ENCODE peak calls at places on chromosomes 1 and 21, in four cellular contexts. M is bronchial epithelial cell, B is tibial artery, D is left ventricle myocardium inferior. A is an unnamed sample.

GRCh38 chr1:38736399-38736798 is 123.2 kb downstream of the RRAGC start:
- DNase-seq in M (no peak), B (no peak), D (no peak), A (no peak)

GRCh38 chr1:10510520-10511493 is 36.1 kb downstream of the PEX14 start:
- DNase-seq in M (peak; percentile 96), B (no peak), D (no peak), A (peak; percentile 53)

GRCh38 chr1:195948123-195948895 is 659.9 kb downstream of the KCNT2 start:
- DNase-seq in D (no peak), B (no peak), M (no peak), A (no peak)

GRCh38 chr1:94296018-94296417 is 58.6 kb upstream of the ARHGAP29 start:
- DNase-seq in D (no peak), M (peak; percentile 45), B (no peak), A (no peak)

GRCh38 chr21:43834146-43834905 is 30.7 kb upstream of the AGPAT3 start:
- DNase-seq in B (no peak), M (no peak), D (no peak), A (peak; percentile 68)

GRCh38 chr1:26283226-26283853 is 3.5 kb downstream of the SH3BGRL3 start:
- DNase-seq in D (no peak), B (no peak), M (peak; percentile 13), A (no peak)

GRCh38 chr1:236484310-236484971 is 39.3 kb upstream of the LGALS8 start:
- DNase-seq in M (no peak), B (no peak), D (no peak), A (no peak)

GRCh38 chr21:32990666-32991065 is 35.1 kb upstream of the OLIG2 start:
- DNase-seq in D (no peak), M (no peak), B (no peak), A (no peak)

GRCh38 chr1:44805311-44806024 is 1.7 kb downstream of the DYNLT4 start:
- DNase-seq in D (peak; percentile 13), M (no peak), B (peak; percentile 62), A (no peak)

GRCh38 chr1:12184008-12184681 is 17.4 kb downstream of the TNFRSF1B start:
- DNase-seq in B (peak; percentile 91), D (peak; percentile 86), M (no peak), A (no peak)

GRCh38 chr1:38613996-38614395 is 245.6 kb downstream of the RRAGC start:
- DNase-seq in M (no peak), B (no peak), D (peak; percentile 40), A (no peak)

GRCh38 chr1:117077267-117077666 is 17.1 kb downstream of the TTF2 start:
- DNase-seq in B (no peak), D (no peak), M (peak; percentile 100), A (no peak)
- H3K36me3 ChIP-seq in B (peaks cover 83% of the 10 kb centered on the region), D (peaks cover 47% of the 10 kb centered on the region), M (peaks cover 10% of the 10 kb centered on the region), A (peaks cover 27% of the 10 kb centered on the region)

DNA sequence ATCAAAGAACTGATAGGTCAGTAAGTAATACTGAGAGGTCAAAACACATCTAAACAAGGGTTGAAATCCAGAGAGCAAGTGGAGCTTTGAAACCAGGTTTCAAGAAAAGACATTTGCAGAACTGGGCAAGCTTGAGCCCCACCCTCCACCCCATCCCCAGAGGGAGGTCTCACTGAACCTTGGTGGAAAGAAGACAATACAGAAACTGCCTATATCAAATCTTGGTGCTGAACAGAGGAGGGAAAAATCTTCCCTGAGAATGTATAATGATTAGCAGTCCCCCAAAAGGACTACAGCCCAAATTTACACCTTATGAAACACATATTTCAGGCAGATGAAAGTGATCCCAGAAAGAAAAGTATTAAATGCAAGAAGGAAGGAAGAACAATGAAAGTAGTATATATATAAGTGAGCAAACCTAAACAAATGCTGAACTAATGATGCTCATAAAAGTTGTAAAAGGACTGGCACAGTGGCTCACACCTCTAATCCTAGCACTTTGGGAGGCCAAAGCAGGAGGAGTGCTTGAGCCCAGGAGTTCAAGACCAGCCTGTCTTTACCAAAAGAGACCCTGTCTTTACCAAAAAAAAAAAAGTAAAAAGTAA is 12.4 kb downstream of the ZBTB17 start:
- DNase-seq in B (no peak), D (no peak), M (no peak), A (no peak)
- H3K36me3 ChIP-seq in B (peaks cover 7% of the 10 kb centered on the region), D (peaks cover 3% of the 10 kb centered on the region), M (peaks cover 6% of the 10 kb centered on the region), A (no peaks in the 10 kb centered on the region)

DNA sequence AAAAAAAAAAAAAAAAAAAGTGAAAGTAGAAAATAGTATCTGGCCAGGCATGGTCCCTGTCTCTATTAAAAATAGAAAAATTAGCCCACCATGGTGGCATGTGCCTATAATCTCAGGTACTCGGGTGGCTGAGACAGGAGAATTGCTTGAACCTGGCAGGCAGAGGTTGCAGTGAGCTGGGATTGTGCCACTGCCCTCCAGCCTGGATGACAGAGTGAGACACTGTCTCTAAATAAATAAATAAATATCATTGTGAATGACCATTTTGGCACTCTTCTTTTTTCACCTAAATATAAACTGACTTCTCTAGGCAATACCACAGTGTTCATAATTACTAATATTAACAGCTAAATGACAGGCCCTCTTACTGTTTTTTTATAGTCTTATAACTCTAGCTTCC is 14.5 kb downstream of the ELOA start:
- DNase-seq in B (no peak), M (no peak), D (no peak), A (no peak)
- H3K36me3 ChIP-seq in B (peaks cover 98% of the 10 kb centered on the region), M (peaks cover 46% of the 10 kb centered on the region), D (peaks cover 85% of the 10 kb centered on the region), A (peaks cover 75% of the 10 kb centered on the region)

GRCh38 chr1:205186191-205186590 is 25.3 kb downstream of the DSTYK start:
- DNase-seq in D (no peak), B (no peak), M (no peak), A (no peak)
- H3K36me3 ChIP-seq in D (peaks cover 16% of the 10 kb centered on the region), B (peaks cover 19% of the 10 kb centered on the region), M (peaks cover 2% of the 10 kb centered on the region), A (peaks cover 8% of the 10 kb centered on the region)

GRCh38 chr1:8358897-8359616 is 41.1 kb downstream of the SLC45A1 start:
- DNase-seq in M (no peak), B (no peak), D (no peak), A (no peak)
- H3K36me3 ChIP-seq in M (peaks cover 35% of the 10 kb centered on the region), B (peaks cover 100% of the 10 kb centered on the region), D (peaks cover 100% of the 10 kb centered on the region), A (peaks cover 93% of the 10 kb centered on the region)

DNA sequence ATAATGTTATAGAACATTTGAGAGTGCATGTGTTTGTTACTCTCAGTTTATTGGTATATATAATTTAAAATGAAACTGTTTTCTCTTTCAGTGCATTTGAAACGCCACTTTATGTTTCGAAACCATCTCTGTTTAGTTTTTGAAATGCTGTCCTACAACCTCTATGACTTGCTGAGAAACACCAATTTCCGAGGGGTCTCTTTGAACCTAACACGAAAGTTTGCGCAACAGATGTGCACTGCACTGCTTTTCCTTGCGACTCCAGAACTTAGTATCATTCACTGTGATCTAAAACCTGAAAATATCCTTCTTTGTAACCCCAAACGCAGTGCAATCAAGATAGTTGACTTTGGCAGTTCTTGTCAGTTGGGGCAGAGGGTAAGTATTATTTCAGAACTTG is 123.5 kb downstream of the DYRK1A start:
- DNase-seq in D (no peak), M (no peak), B (no peak), A (no peak)
- H3K36me3 ChIP-seq in D (peaks cover 38% of the 10 kb centered on the region), M (peaks cover 2% of the 10 kb centered on the region), B (peaks cover 39% of the 10 kb centered on the region), A (peaks cover 3% of the 10 kb centered on the region)

GRCh38 chr1:53964109-53964508 is 18.0 kb downstream of the LRRC42 start:
- DNase-seq in M (no peak), B (no peak), D (no peak), A (no peak)
- H3K36me3 ChIP-seq in M (peaks cover 20% of the 10 kb centered on the region), B (peaks cover 86% of the 10 kb centered on the region), D (peaks cover 89% of the 10 kb centered on the region), A (peaks cover 48% of the 10 kb centered on the region)

GRCh38 chr1:156596426-156596825 is 4.8 kb downstream of the NAXE start:
- DNase-seq in M (no peak), B (no peak), D (no peak), A (no peak)
- H3K36me3 ChIP-seq in M (peaks cover 24% of the 10 kb centered on the region), B (peaks cover 65% of the 10 kb centered on the region), D (peaks cover 53% of the 10 kb centered on the region), A (peaks cover 51% of the 10 kb centered on the region)

GRCh38 chr1:21263052-21263429 is 27.2 kb downstream of the ECE1 start:
- DNase-seq in B (no peak), M (no peak), D (no peak), A (no peak)

GRCh38 chr1:21260405-21261129 is 29.7 kb downstream of the ECE1 start:
- DNase-seq in M (no peak), D (no peak), B (no peak), A (no peak)

GRCh38 chr1:21263653-21264225 is 26.5 kb downstream of the ECE1 start:
- DNase-seq in B (no peak), M (no peak), D (no peak), A (no peak)

GRCh38 chr1:21261551-21262281 is 28.5 kb downstream of the ECE1 start:
- DNase-seq in D (peak; percentile 79), B (peak; percentile 95), M (peak; percentile 84), A (no peak)

GRCh38 chr1:21262282-21263051 is 27.8 kb downstream of the ECE1 start:
- DNase-seq in M (no peak), B (peak; percentile 97), D (peak; percentile 86), A (no peak)
- H3K36me3 ChIP-seq in M (peaks cover 7% of the 10 kb centered on the region), B (peaks cover 63% of the 10 kb centered on the region), D (peaks cover 24% of the 10 kb centered on the region), A (peaks cover 49% of the 10 kb centered on the region)

DNA sequence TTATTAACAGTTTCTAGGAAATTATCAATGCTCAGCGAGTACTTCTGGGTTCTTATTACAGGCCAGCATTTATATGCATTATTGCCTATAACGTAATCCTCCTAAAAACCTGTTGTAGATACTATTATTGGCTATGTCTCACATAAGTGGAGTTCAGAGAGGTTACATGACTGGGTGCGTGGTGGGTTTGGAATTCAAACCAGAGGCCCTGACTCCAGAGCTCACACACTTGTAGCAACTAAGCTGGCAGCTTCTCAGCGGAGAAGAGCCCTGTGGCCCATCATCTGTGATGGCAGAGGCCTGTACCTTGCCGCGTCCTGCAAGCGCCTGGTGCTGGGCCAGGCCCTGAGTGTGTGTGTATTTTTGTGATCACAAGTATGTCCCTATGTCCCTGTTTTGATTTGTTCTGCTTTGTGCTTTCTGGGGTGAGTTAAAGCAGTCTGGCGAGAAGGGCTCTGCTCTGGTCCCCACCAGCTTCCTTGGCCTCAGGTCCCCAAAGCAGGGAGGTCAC is 66.7 kb downstream of the HTR6 start:
- DNase-seq in D (no peak), B (no peak), M (no peak), A (no peak)
- H3K36me3 ChIP-seq in D (peaks cover 34% of the 10 kb centered on the region), B (peaks cover 52% of the 10 kb centered on the region), M (no peaks in the 10 kb centered on the region), A (no peaks in the 10 kb centered on the region)

A was measured in upper lobe of left lung.